ENCODE peak calls at places on chromosomes 3 and 15, in six cellular contexts. V is GM23338, Z is left lung, N is heart right ventricle, C is A549, A is HepG2. I is an unnamed sample.
A peak's percentile ranks its signal among the peaks of the same experiment; 100 is the strongest.

GRCh38 chr3:183591881-183592521 is 36.5 kb upstream of the KLHL6 start:
- DNase-seq in V (peak; percentile 58), C (no peak), A (no peak), Z (no peak), N (no peak), I (no peak)

GRCh38 chr3:159322322-159322939 is 520.6 kb downstream of the MFSD1 start:
- DNase-seq in Z (no peak), A (peak; percentile 7), N (no peak), C (peak; percentile 44), V (peak; percentile 76), I (no peak)

GRCh38 chr3:106261915-106262683 is 393.3 kb upstream of the CBLB start:
- DNase-seq in Z (no peak), C (no peak), V (no peak), A (no peak), N (no peak), I (no peak)

GRCh38 chr3:114809668-114810413 is 337.2 kb downstream of the ZBTB20 start:
- DNase-seq in V (no peak), A (peak; percentile 8), Z (no peak), N (no peak), C (no peak), I (no peak)

GRCh38 chr15:93028111-93028631 is 60.8 kb downstream of the RGMA start:
- DNase-seq in C (no peak), V (no peak), Z (no peak), A (no peak), N (no peak), I (no peak)

GRCh38 chr3:148737104-148737525 is 39.4 kb downstream of the AGTR1 start:
- DNase-seq in Z (no peak), A (peak; percentile 12), N (no peak), C (no peak), V (no peak), I (no peak)

GRCh38 chr15:89330119-89330518 is 4.5 kb downstream of the POLG start:
- DNase-seq in A (no peak), V (no peak), C (no peak), N (no peak), Z (no peak), I (no peak)

GRCh38 chr3:107973152-107973551 is 117.7 kb downstream of the CD47 start:
- DNase-seq in C (no peak), V (no peak), Z (no peak), N (no peak), A (no peak), I (no peak)

GRCh38 chr3:139522421-139522820 is 17.1 kb downstream of the RBP1 start:
- DNase-seq in Z (no peak), C (no peak), N (no peak), A (no peak), V (peak; percentile 67), I (no peak)

GRCh38 chr15:57440167-57440566 is 63.9 kb downstream of the CGNL1 start:
- DNase-seq in N (no peak), Z (no peak), V (no peak), A (no peak), C (no peak), I (no peak)

GRCh38 chr3:66372681-66373350 is 128.0 kb downstream of the LRIG1 start:
- DNase-seq in C (no peak), V (peak; percentile 89), N (peak; percentile 63), Z (no peak), A (peak; percentile 10), I (peak; percentile 34)

GRCh38 chr3:66367979-66368378 is 132.8 kb downstream of the LRIG1 start:
- DNase-seq in A (no peak), N (no peak), Z (no peak), C (no peak), V (no peak), I (no peak)

GRCh38 chr3:66370179-66370578 is 130.6 kb downstream of the LRIG1 start:
- DNase-seq in Z (no peak), V (no peak), C (no peak), A (no peak), N (peak; percentile 59), I (no peak)

GRCh38 chr3:66366747-66367146 is 134.1 kb downstream of the LRIG1 start:
- DNase-seq in C (no peak), V (peak; percentile 49), A (no peak), Z (no peak), N (no peak), I (no peak)

DNA sequence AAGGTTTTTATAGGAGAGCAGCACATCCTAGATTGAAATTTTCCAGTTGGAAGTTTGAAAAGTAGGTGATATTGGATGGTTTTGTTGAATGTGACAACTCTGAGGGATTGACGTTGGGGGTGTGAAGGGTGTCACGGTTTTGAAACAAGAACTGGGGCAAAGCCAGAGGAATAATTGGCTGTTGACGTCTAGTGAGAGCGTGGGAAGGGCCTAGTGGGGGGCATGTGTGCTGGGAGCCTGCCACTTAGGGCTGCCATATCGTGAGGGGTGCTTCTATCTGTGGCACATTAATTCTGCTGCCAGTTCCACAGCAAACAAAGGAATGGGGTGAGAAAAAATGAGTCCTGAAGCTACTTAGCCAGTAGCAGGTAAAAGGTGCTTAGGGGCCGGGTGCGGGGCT is 129.4 kb downstream of the LRIG1 start:
- DNase-seq in N (no peak), Z (no peak), C (no peak), V (no peak), A (no peak), I (no peak)
- H3K27ac ChIP-seq in N (peak overlapping the region; percentile 39), Z (no peak overlapping the region), C (no peak overlapping the region), V (no peak overlapping the region), A (no peak overlapping the region), I (no peak overlapping the region)

GRCh38 chr15:60000824-60001641 is 3.1 kb upstream of the FOXB1 start:
- DNase-seq in V (peak; percentile 31), Z (no peak), A (no peak), N (no peak), C (no peak), I (no peak)
- H3K27ac ChIP-seq in V (no peak overlapping the region), Z (no peak overlapping the region), A (no peak overlapping the region), N (no peak overlapping the region), C (no peak overlapping the region), I (no peak overlapping the region)

GRCh38 chr15:59153466-59153865 is 48.5 kb downstream of the CCNB2 start:
- DNase-seq in Z (no peak), V (no peak), A (no peak), C (no peak), N (no peak), I (no peak)
- H3K27ac ChIP-seq in Z (no peak overlapping the region), V (no peak overlapping the region), A (no peak overlapping the region), C (no peak overlapping the region), N (no peak overlapping the region), I (no peak overlapping the region)

DNA sequence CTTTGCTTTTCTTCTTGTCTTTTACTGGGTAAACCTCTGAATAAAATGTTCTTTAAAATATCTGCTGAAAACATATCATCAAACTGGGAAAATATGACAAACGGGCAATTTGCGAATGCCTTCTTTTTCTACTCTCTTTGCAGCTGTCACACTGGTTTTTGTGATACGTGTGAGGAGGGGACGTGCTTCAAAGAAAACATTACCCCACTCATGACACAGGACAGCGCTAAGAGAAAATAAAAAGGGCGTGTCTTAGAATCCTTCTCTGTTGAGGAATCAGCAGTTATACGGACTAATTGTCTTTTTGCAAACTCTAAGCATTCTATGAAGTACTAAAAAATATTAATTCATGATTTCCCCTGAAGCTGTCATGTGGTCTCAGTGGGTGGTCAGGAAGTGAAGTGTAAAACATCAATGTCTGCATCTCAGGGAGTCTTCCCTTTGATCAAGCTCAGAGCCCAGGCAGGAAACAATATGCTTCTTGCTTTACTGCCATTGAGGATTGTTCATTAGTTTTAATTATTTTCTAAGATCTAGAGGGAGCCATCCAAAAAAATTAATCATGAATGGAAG is 117.5 kb upstream of the CRBN start:
- DNase-seq in V (peak; percentile 3), A (no peak), N (no peak), C (no peak), Z (no peak), I (no peak)
- H3K27ac ChIP-seq in V (no peak overlapping the region), A (no peak overlapping the region), N (no peak overlapping the region), C (no peak overlapping the region), Z (no peak overlapping the region), I (no peak overlapping the region)

GRCh38 chr15:44082558-44083151 is 112.4 kb downstream of the FRMD5 start:
- DNase-seq in N (no peak), A (no peak), Z (no peak), V (no peak), C (no peak), I (no peak)
- H3K27ac ChIP-seq in N (no peak overlapping the region), A (no peak overlapping the region), Z (no peak overlapping the region), V (no peak overlapping the region), C (no peak overlapping the region), I (no peak overlapping the region)

GRCh38 chr3:71120012-71120411 is 463.5 kb downstream of the FOXP1 start:
- DNase-seq in A (no peak), Z (no peak), N (no peak), V (no peak), C (no peak), I (no peak)
- H3K27ac ChIP-seq in A (no peak overlapping the region), Z (no peak overlapping the region), N (no peak overlapping the region), V (no peak overlapping the region), C (no peak overlapping the region), I (no peak overlapping the region)

DNA sequence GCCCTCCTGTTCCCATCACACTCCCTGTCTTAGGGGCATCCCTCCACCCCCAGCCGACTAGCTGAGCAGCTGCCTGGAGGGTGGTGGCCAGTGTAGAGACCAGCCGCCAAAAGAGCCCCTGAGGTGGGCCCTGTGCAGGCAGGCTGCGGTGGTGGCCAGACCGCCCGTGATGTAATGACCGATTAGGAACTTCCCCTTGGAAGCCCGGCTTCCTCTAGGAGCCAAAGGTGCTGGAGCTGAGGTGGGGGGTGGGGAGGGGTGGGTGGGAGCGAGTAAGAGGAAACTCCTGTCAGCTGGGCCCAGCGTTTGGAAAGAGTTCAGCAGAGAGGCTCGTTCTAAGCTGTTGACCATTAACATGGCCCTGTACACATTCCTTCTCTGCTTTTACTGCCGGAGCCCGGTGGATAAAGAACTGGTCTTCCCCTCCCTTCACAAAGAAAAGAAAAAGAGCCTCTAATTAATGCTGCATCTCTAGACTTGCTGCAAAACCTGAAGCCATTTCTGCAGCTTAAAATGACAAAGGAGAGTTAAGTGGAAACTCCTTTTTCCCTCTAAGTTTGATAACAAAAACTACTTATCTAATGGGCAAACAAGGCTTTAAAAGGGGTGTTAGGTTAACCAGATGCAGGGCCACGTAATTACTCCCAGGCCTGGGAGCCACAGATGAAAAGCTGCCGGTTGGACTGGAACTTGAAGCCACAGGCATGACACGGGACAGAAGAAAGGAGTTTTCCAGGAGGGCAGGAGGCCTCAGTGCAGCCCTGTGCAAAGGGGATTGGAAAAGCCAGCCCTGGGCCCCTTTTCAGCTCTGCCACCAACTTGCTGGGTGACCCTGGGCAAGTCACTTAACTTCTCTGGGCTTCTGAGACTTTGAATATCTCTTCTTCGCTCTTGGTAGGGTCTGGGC is 71.2 kb downstream of the SMAD6 start:
- DNase-seq in Z (no peak), V (peak; percentile 19), A (peak; percentile 75), C (no peak), N (peak; percentile 63), I (no peak)
- H3K27ac ChIP-seq in Z (peak overlapping the region; percentile 55), V (peak overlapping the region; percentile 83), A (peak overlapping the region; percentile 73), C (peak overlapping the region; percentile 94), N (peak overlapping the region; percentile 63), I (no peak overlapping the region)

GRCh38 chr15:86852741-86853140 is 773.1 kb downstream of the AGBL1 start:
- DNase-seq in A (no peak), C (no peak), N (no peak), Z (no peak), V (no peak), I (no peak)
- H3K27ac ChIP-seq in A (no peak overlapping the region), C (no peak overlapping the region), N (no peak overlapping the region), Z (no peak overlapping the region), V (no peak overlapping the region), I (no peak overlapping the region)

I was measured in CD4-positive, alpha-beta T cell.